ENCODE peak calls at places on chromosomes 13 and 19, in seven cellular contexts. B is heart left ventricle, T is HFF-Myc, U is GM12865, A is cardiac muscle cell, F is lower lobe of right lung, X is left ventricle myocardium inferior. G is an unnamed sample.

GRCh38 chr19:12365094-12365371 is 450 bp downstream of the ZNF442 start:
- DNase-seq in U (no peak), F (no peak), X (no peak), T (no peak), B (no peak), A (peak), G (no peak)

GRCh38 chr19:58117841-58118575 is 20.0 kb upstream of the ZSCAN18 start:
- DNase-seq in T (no peak), A (no peak), U (no peak), F (no peak), X (no peak), B (no peak), G (no peak)

GRCh38 chr13:98892821-98893220 is 85.0 kb downstream of the DOCK9 start:
- DNase-seq in A (no peak), X (no peak), B (no peak), T (no peak), F (no peak), U (no peak), G (no peak)

GRCh38 chr13:29396446-29396845 is 199.0 kb downstream of the SLC7A1 start:
- DNase-seq in B (no peak), F (no peak), U (no peak), T (no peak), X (no peak), A (no peak), G (no peak)

GRCh38 chr13:107031691-107032090 is 463.8 kb upstream of the ARGLU1 start:
- DNase-seq in F (no peak), T (no peak), B (no peak), U (no peak), X (no peak), A (no peak), G (no peak)

GRCh38 chr13:110942248-110942981 is 27.5 kb upstream of the ANKRD10 start:
- DNase-seq in A (no peak), X (no peak), B (no peak), T (no peak), F (no peak), U (peak), G (no peak)

GRCh38 chr19:39193785-39194184 is 3.0 kb upstream of the NCCRP1 start:
- DNase-seq in T (no peak), A (peak), U (no peak), F (no peak), B (no peak), X (no peak), G (no peak)

GRCh38 chr13:72194531-72194930 is 327.5 kb upstream of the DACH1 start:
- DNase-seq in T (no peak), X (no peak), B (no peak), F (no peak), U (no peak), A (no peak), G (no peak)

GRCh38 chr13:64680739-64681138 is 2549.4 kb downstream of the PCDH9 start:
- DNase-seq in F (no peak), X (no peak), B (no peak), U (no peak), A (no peak), T (no peak), G (no peak)

GRCh38 chr13:84358601-84359000 is 476.3 kb upstream of the SLITRK1 start:
- DNase-seq in A (no peak), B (no peak), F (no peak), T (no peak), U (no peak), X (no peak), G (no peak)

GRCh38 chr13:22271963-22272362 is 601.1 kb downstream of the FGF9 start:
- DNase-seq in U (no peak), B (no peak), X (no peak), T (no peak), A (no peak), F (no peak), G (no peak)

GRCh38 chr19:32537626-32538025 is 43.4 kb upstream of the PDCD5 start:
- DNase-seq in F (no peak), A (no peak), U (no peak), T (no peak), B (no peak), X (no peak), G (no peak)

GRCh38 chr13:111551421-111551820 is 231.0 kb downstream of the TEX29 start:
- DNase-seq in F (no peak), A (no peak), X (no peak), U (no peak), B (no peak), T (no peak), G (no peak)

GRCh38 chr13:106182404-106182803 is 353.1 kb downstream of the EFNB2 start:
- DNase-seq in F (no peak), T (peak), X (no peak), A (peak), U (no peak), B (no peak), G (peak)

GRCh38 chr19:44447864-44448674 is at the start of gene ZNF229:
- DNase-seq in A (peak), T (peak), X (peak), U (peak), B (peak), F (peak), G (peak)

GRCh38 chr13:23671902-23672301 is 101.7 kb downstream of the TNFRSF19 start:
- DNase-seq in F (no peak), A (peak), U (no peak), T (no peak), B (no peak), X (no peak), G (no peak)

GRCh38 chr13:51412431-51412830 is 40.4 kb downstream of the INTS6 start:
- DNase-seq in F (no peak), X (no peak), U (no peak), A (no peak), T (no peak), B (no peak), G (no peak)

GRCh38 chr19:55487884-55488687 is at the start of gene SSC5D:
- DNase-seq in X (no peak), B (peak), F (no peak), U (no peak), A (peak), T (no peak), G (no peak)

GRCh38 chr19:5093297-5093858 is 124.5 kb downstream of the KDM4B start:
- DNase-seq in F (no peak), A (peak), B (no peak), U (no peak), T (no peak), X (peak), G (no peak)

GRCh38 chr19:31139871-31140505 is 209.2 kb downstream of the TSHZ3 start:
- DNase-seq in F (no peak), U (no peak), A (peak), B (no peak), X (no peak), T (no peak), G (no peak)

GRCh38 chr13:29110003-29110402 is 289.9 kb downstream of the MTUS2 start:
- DNase-seq in X (no peak), A (no peak), B (no peak), T (no peak), U (no peak), F (no peak), G (no peak)

GRCh38 chr13:107669356-107669755 is 546.0 kb downstream of the LIG4 start:
- DNase-seq in X (no peak), A (no peak), T (no peak), U (no peak), B (no peak), F (no peak), G (peak)

GRCh38 chr13:60970736-60971135 is 444.9 kb downstream of the PCDH20 start:
- DNase-seq in T (no peak), U (no peak), F (no peak), A (no peak), X (no peak), B (no peak), G (no peak)

GRCh38 chr13:75482070-75482819 is at the start of gene TBC1D4:
- DNase-seq in U (peak), T (peak), A (peak), X (peak), B (peak), F (peak), G (peak)

GRCh38 chr13:80305737-80306136 is 35.2 kb downstream of the SPRY2 start:
- DNase-seq in U (peak), B (no peak), X (no peak), T (no peak), F (no peak), A (peak), G (no peak)

GRCh38 chr13:32938907-32939306 is 77.3 kb upstream of the KL start:
- DNase-seq in B (no peak), A (peak), X (no peak), F (no peak), U (no peak), T (no peak), G (no peak)

GRCh38 chr13:28744091-28744536 is 25.3 kb upstream of the SLC46A3 start:
- DNase-seq in A (peak), F (no peak), T (no peak), X (no peak), B (no peak), U (no peak), G (peak)

DNA sequence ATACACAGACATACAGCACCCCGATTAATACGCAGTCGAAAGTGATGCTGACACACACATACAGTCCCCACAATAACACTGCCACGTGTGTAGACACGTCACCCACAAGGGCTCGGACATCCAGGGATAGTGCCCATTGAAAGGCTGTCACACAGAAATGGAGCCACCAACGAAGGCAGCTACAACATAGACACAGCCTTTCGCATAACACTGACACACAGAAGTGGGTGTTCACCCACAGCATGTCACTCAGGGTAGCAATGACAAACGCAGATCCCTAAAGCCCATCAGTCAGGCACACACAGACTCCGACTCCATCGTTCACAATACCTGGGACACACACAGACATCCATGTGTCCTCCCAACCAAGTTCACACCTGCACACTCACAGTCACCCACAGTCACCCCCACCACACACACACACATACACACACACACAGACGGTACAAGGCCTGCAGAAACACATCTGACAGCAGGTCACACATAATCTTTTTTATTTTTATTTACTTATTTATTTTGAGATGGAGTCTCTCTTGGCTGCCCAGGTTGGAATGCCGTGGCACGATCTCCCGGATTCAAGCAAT is 10.4 kb upstream of the NANOS3 start:
- DNase-seq in T (no peak), B (no peak), U (no peak), A (no peak), F (no peak), X (no peak), G (no peak)
- H3K4me3 ChIP-seq in T (peak), B (peak), U (no peak), A (peak), F (peak), X (peak), G (peak)

GRCh38 chr19:40808497-40808896 is 9.5 kb downstream of the EGLN2 start:
- DNase-seq in F (no peak), X (no peak), A (no peak), U (no peak), T (no peak), B (no peak), G (no peak)

GRCh38 chr19:40808021-40808325 is 9.0 kb downstream of the EGLN2 start:
- DNase-seq in X (no peak), B (no peak), A (no peak), T (no peak), F (no peak), U (no peak), G (no peak)

GRCh38 chr19:40806385-40807146 is 7.6 kb downstream of the EGLN2 start:
- DNase-seq in F (peak), A (peak), T (peak), B (peak), U (peak), X (peak), G (peak)

GRCh38 chr19:40805258-40805868 is 6.4 kb downstream of the EGLN2 start:
- DNase-seq in X (no peak), U (no peak), T (no peak), B (no peak), F (no peak), A (no peak), G (no peak)

GRCh38 chr19:40807147-40808020 is 8.4 kb downstream of the EGLN2 start:
- DNase-seq in U (no peak), A (no peak), F (no peak), X (no peak), B (no peak), T (no peak), G (no peak)
- TF ChIP-seq CTCF in U (peak), A (peak), F (peak), X (peak), B (no peak), T (peak), G (peak)

DNA sequence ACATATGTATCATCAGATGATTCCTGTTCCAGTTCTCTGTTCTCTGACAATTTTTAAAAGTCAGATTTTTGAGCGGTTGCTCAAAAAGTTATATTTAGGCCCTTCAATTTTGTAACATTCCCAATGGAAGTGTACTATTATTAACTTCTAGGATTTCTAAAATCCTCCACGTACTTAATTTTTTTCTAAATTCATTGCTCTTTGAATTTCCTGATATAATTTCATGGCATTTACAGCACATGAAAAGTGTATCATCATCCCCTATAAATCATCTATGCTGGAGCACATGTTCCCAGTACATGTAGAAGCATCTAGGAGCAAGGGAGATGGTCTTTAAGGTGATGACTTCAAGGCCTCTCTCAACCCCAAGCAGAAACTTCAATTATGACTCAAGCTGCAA is 392.9 kb upstream of the MIR17HG start:
- DNase-seq in A (no peak), B (no peak), F (no peak), T (no peak), X (no peak), U (no peak), G (no peak)
- H3K4me3 ChIP-seq in A (no peak), B (no peak), F (no peak), T (no peak), X (no peak), U (no peak), G (no peak)

GRCh38 chr19:49666120-49666444 is 349 bp downstream of the BCL2L12 start:
- DNase-seq in T (no peak), X (no peak), B (no peak), A (no peak), F (no peak), U (no peak), G (no peak)
- TF ChIP-seq CTCF in T (no peak), X (no peak), B (no peak), A (no peak), F (no peak), U (no peak), G (no peak)

DNA sequence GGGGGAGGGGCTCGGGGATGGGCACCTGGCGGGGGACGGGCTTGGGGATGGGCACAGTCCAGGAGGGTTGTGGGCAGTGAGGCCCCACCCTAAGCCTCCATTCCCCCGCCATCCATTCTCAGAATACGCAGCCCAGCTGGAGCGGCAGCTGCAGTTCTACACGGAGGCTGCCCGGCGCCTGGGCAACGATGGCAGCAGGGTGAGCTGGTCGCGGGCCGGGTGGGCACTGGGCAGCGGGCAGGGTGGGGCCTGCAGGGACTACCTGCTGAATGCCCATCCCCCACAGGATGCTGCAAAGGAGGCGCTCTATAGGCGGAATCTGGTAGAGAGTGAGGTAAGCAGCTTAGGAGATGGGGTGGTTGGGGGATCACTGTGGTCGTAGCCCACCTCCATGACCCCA is 8.3 kb downstream of the PODNL1 start:
- DNase-seq in X (no peak), T (no peak), B (no peak), U (no peak), A (no peak), F (no peak), G (no peak)
- H3K4me3 ChIP-seq in X (no peak), T (no peak), B (no peak), U (no peak), A (no peak), F (no peak), G (no peak)

DNA sequence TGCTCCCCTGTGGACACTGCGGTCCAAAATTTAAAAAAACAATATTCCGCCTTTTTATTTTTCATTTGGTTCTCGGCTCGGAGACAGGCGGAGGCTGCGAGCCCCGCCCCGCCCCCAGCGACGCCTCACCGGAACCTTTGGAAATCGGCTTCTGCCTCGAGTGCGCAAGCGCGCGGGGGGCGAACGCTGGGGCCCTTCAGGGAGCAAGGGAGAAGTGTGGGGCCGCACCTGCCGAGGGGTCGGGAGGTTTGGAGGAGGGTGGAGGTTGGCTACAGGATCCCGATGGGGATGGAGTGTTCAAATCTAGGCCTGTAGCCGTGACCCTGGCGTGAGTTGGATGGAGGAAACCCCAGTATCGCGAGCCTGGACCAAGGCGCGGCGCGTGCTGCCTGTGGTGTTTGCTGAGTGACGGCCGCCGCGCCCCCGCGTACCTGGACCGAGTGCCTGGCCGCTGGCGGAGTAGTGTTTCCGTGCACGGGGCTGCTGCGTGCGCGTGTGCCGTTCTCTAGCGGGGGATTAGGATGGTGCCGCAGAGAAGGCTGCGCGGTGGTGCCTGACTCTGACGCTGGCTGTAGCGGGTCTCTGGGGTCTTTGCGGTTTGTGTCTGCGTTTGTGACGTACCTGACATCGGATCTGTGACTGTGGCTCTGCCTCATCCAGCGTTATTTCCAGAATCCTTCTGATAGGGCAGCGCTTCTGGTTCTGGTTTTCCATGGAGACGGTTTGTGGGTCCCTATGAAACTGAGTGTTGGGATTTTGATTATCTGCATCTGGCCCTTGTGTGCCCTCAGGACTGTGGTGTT is 625 bp upstream of the ZFP30 start:
- DNase-seq in X (peak), T (peak), A (peak), B (peak), U (peak), F (peak), G (peak)
- TF ChIP-seq CTCF in X (no peak), T (no peak), A (no peak), B (no peak), U (no peak), F (no peak), G (no peak)

DNA sequence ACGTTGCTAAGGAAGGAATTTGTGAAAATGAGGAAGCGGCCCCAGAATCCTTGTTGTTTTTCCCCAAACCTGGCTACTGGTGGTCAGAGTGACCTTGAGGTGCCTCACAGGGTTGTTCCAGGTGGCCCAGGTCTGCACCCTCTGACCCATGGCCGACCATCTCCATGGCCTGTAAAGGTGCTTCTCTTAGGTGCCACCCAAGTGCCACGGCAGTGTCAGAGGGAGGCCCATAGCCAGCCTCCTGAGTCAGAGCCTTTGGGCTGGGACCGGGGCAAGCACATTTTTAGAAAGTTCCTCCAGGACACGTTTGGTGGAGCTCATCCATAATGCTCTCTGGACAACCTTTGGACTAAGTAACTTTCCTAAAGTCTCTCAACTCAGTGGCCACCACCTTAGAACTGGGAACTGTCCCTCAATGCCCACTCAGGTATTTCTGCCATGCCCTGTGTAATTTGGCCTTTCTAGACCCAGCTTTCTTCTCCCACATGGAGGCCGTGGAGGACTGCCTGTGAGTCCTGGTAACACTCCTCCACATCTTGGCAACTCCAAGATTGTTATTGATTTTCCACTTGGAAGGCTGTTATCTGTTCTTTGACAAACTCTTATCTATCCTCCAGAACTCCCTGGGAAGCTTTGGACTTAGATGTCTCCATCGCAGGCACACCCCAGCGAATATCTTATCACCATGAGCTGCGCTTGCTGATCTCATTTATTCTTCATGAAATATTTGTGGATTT is 84.1 kb upstream of the IRS2 start:
- DNase-seq in T (no peak), A (no peak), F (no peak), U (no peak), X (no peak), B (no peak), G (no peak)
- H3K4me3 ChIP-seq in T (no peak), A (no peak), F (peak), U (no peak), X (peak), B (peak), G (no peak)

DNA sequence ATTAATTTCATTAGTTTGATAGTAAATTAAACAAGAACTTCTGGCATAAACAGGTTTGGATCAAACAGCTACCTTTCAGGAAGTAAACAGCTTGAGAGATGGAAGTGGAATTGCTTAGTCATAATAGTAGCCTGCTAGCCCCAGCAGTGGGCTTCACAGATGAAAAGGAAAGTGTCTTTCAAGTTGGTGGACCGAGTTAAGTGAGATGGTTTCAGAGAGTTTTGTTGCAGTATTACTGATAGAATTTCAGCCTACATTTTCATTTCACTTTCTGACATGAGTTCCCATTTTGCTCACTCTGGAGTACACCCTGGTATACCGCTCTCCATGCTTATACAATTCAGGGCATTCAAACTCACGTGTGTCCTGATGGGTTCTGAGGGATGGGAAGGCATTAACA is 2.0 kb upstream of the PTOV1 start:
- DNase-seq in X (no peak), U (peak), A (no peak), B (no peak), F (no peak), T (no peak), G (no peak)
- TF ChIP-seq CTCF in X (no peak), U (no peak), A (no peak), B (no peak), F (no peak), T (no peak), G (no peak)

GRCh38 chr19:14530505-14530904 is 1.1 kb downstream of the TECR start:
- DNase-seq in A (no peak), B (no peak), U (no peak), T (no peak), X (no peak), F (no peak), G (no peak)
- H3K4me3 ChIP-seq in A (peak), B (peak), U (peak), T (peak), X (peak), F (peak), G (peak)